ENCODE peak calls at places on chromosomes 6 and 20, in seven cellular contexts. One of them, this sample, is unnamed.

GRCh38 chr20:21509597-21510331 is 4.1 kb downstream of the NKX2-2 start:
- DNase-seq in cardiac muscle cell: peak
- DNase-seq in cortex of kidney: no peak
- DNase-seq in T-helper 9 cell: no peak
- DNase-seq in activated T-helper 1 cell treated with anti-CD3 and anti-CD28 coated beads, Interleukin-2, amount 50 U/mL, for 16 hours: no peak
- DNase-seq in stimulated activated CD4-positive, alpha-beta T cell treated with anti-CD3 and anti-CD28 coated beads, Interleukin-12 subunit alpha, Interleukin-12 subunit beta, amount 100 ng/mL, for 4 hours: no peak
- DNase-seq in Right ventricle myocardium inferior: no peak
- DNase-seq in this sample: no peak

GRCh38 chr6:165486183-165487137 is 176.6 kb downstream of the PDE10A start:
- DNase-seq in cardiac muscle cell: peak
- DNase-seq in stimulated activated CD4-positive, alpha-beta T cell treated with anti-CD3 and anti-CD28 coated beads, Interleukin-12 subunit alpha, Interleukin-12 subunit beta, amount 100 ng/mL, for 4 hours: no peak
- DNase-seq in Right ventricle myocardium inferior: no peak
- DNase-seq in activated T-helper 1 cell treated with anti-CD3 and anti-CD28 coated beads, Interleukin-2, amount 50 U/mL, for 16 hours: no peak
- DNase-seq in cortex of kidney: no peak
- DNase-seq in T-helper 9 cell: no peak
- DNase-seq in this sample: no peak

GRCh38 chr20:44005661-44006060 is 91.0 kb downstream of the TOX2 start:
- DNase-seq in T-helper 9 cell: no peak
- DNase-seq in Right ventricle myocardium inferior: no peak
- DNase-seq in stimulated activated CD4-positive, alpha-beta T cell treated with anti-CD3 and anti-CD28 coated beads, Interleukin-12 subunit alpha, Interleukin-12 subunit beta, amount 100 ng/mL, for 4 hours: no peak
- DNase-seq in cortex of kidney: no peak
- DNase-seq in activated T-helper 1 cell treated with anti-CD3 and anti-CD28 coated beads, Interleukin-2, amount 50 U/mL, for 16 hours: no peak
- DNase-seq in cardiac muscle cell: no peak
- DNase-seq in this sample: no peak

GRCh38 chr20:48635791-48636267 is 192.0 kb downstream of the PREX1 start:
- DNase-seq in cardiac muscle cell: peak
- DNase-seq in cortex of kidney: no peak
- DNase-seq in activated T-helper 1 cell treated with anti-CD3 and anti-CD28 coated beads, Interleukin-2, amount 50 U/mL, for 16 hours: peak
- DNase-seq in Right ventricle myocardium inferior: peak
- DNase-seq in T-helper 9 cell: peak
- DNase-seq in stimulated activated CD4-positive, alpha-beta T cell treated with anti-CD3 and anti-CD28 coated beads, Interleukin-12 subunit alpha, Interleukin-12 subunit beta, amount 100 ng/mL, for 4 hours: peak
- DNase-seq in this sample: no peak

GRCh38 chr20:36579996-36580545 is 6.7 kb downstream of the TGIF2 start:
- DNase-seq in activated T-helper 1 cell treated with anti-CD3 and anti-CD28 coated beads, Interleukin-2, amount 50 U/mL, for 16 hours: no peak
- DNase-seq in T-helper 9 cell: no peak
- DNase-seq in cortex of kidney: no peak
- DNase-seq in Right ventricle myocardium inferior: no peak
- DNase-seq in stimulated activated CD4-positive, alpha-beta T cell treated with anti-CD3 and anti-CD28 coated beads, Interleukin-12 subunit alpha, Interleukin-12 subunit beta, amount 100 ng/mL, for 4 hours: no peak
- DNase-seq in cardiac muscle cell: peak
- DNase-seq in this sample: no peak

GRCh38 chr6:36616888-36617521 is 22.8 kb downstream of the SRSF3 start:
- DNase-seq in stimulated activated CD4-positive, alpha-beta T cell treated with anti-CD3 and anti-CD28 coated beads, Interleukin-12 subunit alpha, Interleukin-12 subunit beta, amount 100 ng/mL, for 4 hours: no peak
- DNase-seq in T-helper 9 cell: no peak
- DNase-seq in cortex of kidney: no peak
- DNase-seq in cardiac muscle cell: no peak
- DNase-seq in activated T-helper 1 cell treated with anti-CD3 and anti-CD28 coated beads, Interleukin-2, amount 50 U/mL, for 16 hours: no peak
- DNase-seq in Right ventricle myocardium inferior: no peak
- DNase-seq in this sample: no peak

GRCh38 chr20:44398303-44398702 is 42.8 kb downstream of the HNF4A start:
- DNase-seq in Right ventricle myocardium inferior: no peak
- DNase-seq in T-helper 9 cell: no peak
- DNase-seq in cortex of kidney: no peak
- DNase-seq in stimulated activated CD4-positive, alpha-beta T cell treated with anti-CD3 and anti-CD28 coated beads, Interleukin-12 subunit alpha, Interleukin-12 subunit beta, amount 100 ng/mL, for 4 hours: no peak
- DNase-seq in cardiac muscle cell: peak
- DNase-seq in activated T-helper 1 cell treated with anti-CD3 and anti-CD28 coated beads, Interleukin-2, amount 50 U/mL, for 16 hours: no peak
- DNase-seq in this sample: no peak

GRCh38 chr6:116387374-116387773 is 16.6 kb downstream of the DSE start:
- DNase-seq in cardiac muscle cell: peak
- DNase-seq in cortex of kidney: no peak
- DNase-seq in T-helper 9 cell: no peak
- DNase-seq in stimulated activated CD4-positive, alpha-beta T cell treated with anti-CD3 and anti-CD28 coated beads, Interleukin-12 subunit alpha, Interleukin-12 subunit beta, amount 100 ng/mL, for 4 hours: no peak
- DNase-seq in activated T-helper 1 cell treated with anti-CD3 and anti-CD28 coated beads, Interleukin-2, amount 50 U/mL, for 16 hours: no peak
- DNase-seq in Right ventricle myocardium inferior: no peak
- DNase-seq in this sample: no peak

GRCh38 chr6:107727096-107727757 is 96.9 kb downstream of the SCML4 start:
- DNase-seq in T-helper 9 cell: no peak
- DNase-seq in cortex of kidney: no peak
- DNase-seq in stimulated activated CD4-positive, alpha-beta T cell treated with anti-CD3 and anti-CD28 coated beads, Interleukin-12 subunit alpha, Interleukin-12 subunit beta, amount 100 ng/mL, for 4 hours: no peak
- DNase-seq in cardiac muscle cell: no peak
- DNase-seq in activated T-helper 1 cell treated with anti-CD3 and anti-CD28 coated beads, Interleukin-2, amount 50 U/mL, for 16 hours: no peak
- DNase-seq in Right ventricle myocardium inferior: no peak
- DNase-seq in this sample: no peak

GRCh38 chr6:35678021-35678654 is 10.6 kb downstream of the FKBP5 start:
- DNase-seq in stimulated activated CD4-positive, alpha-beta T cell treated with anti-CD3 and anti-CD28 coated beads, Interleukin-12 subunit alpha, Interleukin-12 subunit beta, amount 100 ng/mL, for 4 hours: no peak
- DNase-seq in cardiac muscle cell: peak
- DNase-seq in activated T-helper 1 cell treated with anti-CD3 and anti-CD28 coated beads, Interleukin-2, amount 50 U/mL, for 16 hours: no peak
- DNase-seq in T-helper 9 cell: no peak
- DNase-seq in cortex of kidney: no peak
- DNase-seq in Right ventricle myocardium inferior: no peak
- DNase-seq in this sample: no peak

GRCh38 chr6:87182321-87182720 is 27.0 kb downstream of the ZNF292 start:
- DNase-seq in stimulated activated CD4-positive, alpha-beta T cell treated with anti-CD3 and anti-CD28 coated beads, Interleukin-12 subunit alpha, Interleukin-12 subunit beta, amount 100 ng/mL, for 4 hours: no peak
- DNase-seq in cortex of kidney: no peak
- DNase-seq in cardiac muscle cell: no peak
- DNase-seq in Right ventricle myocardium inferior: no peak
- DNase-seq in T-helper 9 cell: no peak
- DNase-seq in activated T-helper 1 cell treated with anti-CD3 and anti-CD28 coated beads, Interleukin-2, amount 50 U/mL, for 16 hours: no peak
- DNase-seq in this sample: no peak

GRCh38 chr6:143843689-143844405 is 709 bp downstream of the LTV1 start:
- DNase-seq in activated T-helper 1 cell treated with anti-CD3 and anti-CD28 coated beads, Interleukin-2, amount 50 U/mL, for 16 hours: no peak
- DNase-seq in Right ventricle myocardium inferior: no peak
- DNase-seq in T-helper 9 cell: no peak
- DNase-seq in stimulated activated CD4-positive, alpha-beta T cell treated with anti-CD3 and anti-CD28 coated beads, Interleukin-12 subunit alpha, Interleukin-12 subunit beta, amount 100 ng/mL, for 4 hours: no peak
- DNase-seq in cardiac muscle cell: peak
- DNase-seq in cortex of kidney: no peak
- DNase-seq in this sample: no peak

GRCh38 chr6:45663181-45664180 is 285.7 kb upstream of the SUPT3H start:
- DNase-seq in cardiac muscle cell: peak
- DNase-seq in activated T-helper 1 cell treated with anti-CD3 and anti-CD28 coated beads, Interleukin-2, amount 50 U/mL, for 16 hours: peak
- DNase-seq in Right ventricle myocardium inferior: no peak
- DNase-seq in cortex of kidney: no peak
- DNase-seq in T-helper 9 cell: peak
- DNase-seq in stimulated activated CD4-positive, alpha-beta T cell treated with anti-CD3 and anti-CD28 coated beads, Interleukin-12 subunit alpha, Interleukin-12 subunit beta, amount 100 ng/mL, for 4 hours: peak
- DNase-seq in this sample: no peak

GRCh38 chr20:4141616-4142240 is 126.4 kb upstream of the RNF24 start:
- DNase-seq in cortex of kidney: no peak
- DNase-seq in T-helper 9 cell: no peak
- DNase-seq in activated T-helper 1 cell treated with anti-CD3 and anti-CD28 coated beads, Interleukin-2, amount 50 U/mL, for 16 hours: no peak
- DNase-seq in Right ventricle myocardium inferior: no peak
- DNase-seq in stimulated activated CD4-positive, alpha-beta T cell treated with anti-CD3 and anti-CD28 coated beads, Interleukin-12 subunit alpha, Interleukin-12 subunit beta, amount 100 ng/mL, for 4 hours: no peak
- DNase-seq in cardiac muscle cell: no peak
- DNase-seq in this sample: no peak

GRCh38 chr6:97870273-97870672 is 587.3 kb upstream of the MMS22L start:
- DNase-seq in Right ventricle myocardium inferior: no peak
- DNase-seq in cortex of kidney: no peak
- DNase-seq in stimulated activated CD4-positive, alpha-beta T cell treated with anti-CD3 and anti-CD28 coated beads, Interleukin-12 subunit alpha, Interleukin-12 subunit beta, amount 100 ng/mL, for 4 hours: no peak
- DNase-seq in cardiac muscle cell: no peak
- DNase-seq in T-helper 9 cell: no peak
- DNase-seq in activated T-helper 1 cell treated with anti-CD3 and anti-CD28 coated beads, Interleukin-2, amount 50 U/mL, for 16 hours: no peak
- DNase-seq in this sample: no peak

GRCh38 chr20:47506850-47507249 is 5.2 kb downstream of the NCOA3 start:
- DNase-seq in activated T-helper 1 cell treated with anti-CD3 and anti-CD28 coated beads, Interleukin-2, amount 50 U/mL, for 16 hours: no peak
- DNase-seq in stimulated activated CD4-positive, alpha-beta T cell treated with anti-CD3 and anti-CD28 coated beads, Interleukin-12 subunit alpha, Interleukin-12 subunit beta, amount 100 ng/mL, for 4 hours: no peak
- DNase-seq in cardiac muscle cell: no peak
- DNase-seq in T-helper 9 cell: no peak
- DNase-seq in cortex of kidney: no peak
- DNase-seq in Right ventricle myocardium inferior: no peak
- DNase-seq in this sample: no peak

GRCh38 chr20:31698803-31699718 is 23.6 kb downstream of the BCL2L1 start:
- DNase-seq in cardiac muscle cell: peak
- DNase-seq in cortex of kidney: no peak
- DNase-seq in activated T-helper 1 cell treated with anti-CD3 and anti-CD28 coated beads, Interleukin-2, amount 50 U/mL, for 16 hours: no peak
- DNase-seq in Right ventricle myocardium inferior: no peak
- DNase-seq in T-helper 9 cell: no peak
- DNase-seq in stimulated activated CD4-positive, alpha-beta T cell treated with anti-CD3 and anti-CD28 coated beads, Interleukin-12 subunit alpha, Interleukin-12 subunit beta, amount 100 ng/mL, for 4 hours: no peak
- DNase-seq in this sample: no peak

GRCh38 chr6:30411515-30412207 is 66.7 kb downstream of the RPP21 start:
- DNase-seq in stimulated activated CD4-positive, alpha-beta T cell treated with anti-CD3 and anti-CD28 coated beads, Interleukin-12 subunit alpha, Interleukin-12 subunit beta, amount 100 ng/mL, for 4 hours: peak
- DNase-seq in cortex of kidney: no peak
- DNase-seq in activated T-helper 1 cell treated with anti-CD3 and anti-CD28 coated beads, Interleukin-2, amount 50 U/mL, for 16 hours: peak
- DNase-seq in Right ventricle myocardium inferior: no peak
- DNase-seq in T-helper 9 cell: peak
- DNase-seq in cardiac muscle cell: peak
- DNase-seq in this sample: peak

GRCh38 chr20:13336308-13337089 is 115.4 kb downstream of the ISM1 start:
- DNase-seq in activated T-helper 1 cell treated with anti-CD3 and anti-CD28 coated beads, Interleukin-2, amount 50 U/mL, for 16 hours: no peak
- DNase-seq in cortex of kidney: no peak
- DNase-seq in cardiac muscle cell: no peak
- DNase-seq in Right ventricle myocardium inferior: no peak
- DNase-seq in stimulated activated CD4-positive, alpha-beta T cell treated with anti-CD3 and anti-CD28 coated beads, Interleukin-12 subunit alpha, Interleukin-12 subunit beta, amount 100 ng/mL, for 4 hours: no peak
- DNase-seq in T-helper 9 cell: no peak
- DNase-seq in this sample: no peak

GRCh38 chr6:37137201-37137880 is 32.6 kb upstream of the PIM1 start:
- DNase-seq in Right ventricle myocardium inferior: no peak
- DNase-seq in activated T-helper 1 cell treated with anti-CD3 and anti-CD28 coated beads, Interleukin-2, amount 50 U/mL, for 16 hours: peak
- DNase-seq in T-helper 9 cell: no peak
- DNase-seq in cortex of kidney: no peak
- DNase-seq in cardiac muscle cell: peak
- DNase-seq in stimulated activated CD4-positive, alpha-beta T cell treated with anti-CD3 and anti-CD28 coated beads, Interleukin-12 subunit alpha, Interleukin-12 subunit beta, amount 100 ng/mL, for 4 hours: no peak
- DNase-seq in this sample: no peak

GRCh38 chr20:38304845-38305447 is 990 bp downstream of the BPI start:
- DNase-seq in T-helper 9 cell: no peak
- DNase-seq in activated T-helper 1 cell treated with anti-CD3 and anti-CD28 coated beads, Interleukin-2, amount 50 U/mL, for 16 hours: no peak
- DNase-seq in Right ventricle myocardium inferior: peak
- DNase-seq in cortex of kidney: no peak
- DNase-seq in cardiac muscle cell: peak
- DNase-seq in stimulated activated CD4-positive, alpha-beta T cell treated with anti-CD3 and anti-CD28 coated beads, Interleukin-12 subunit alpha, Interleukin-12 subunit beta, amount 100 ng/mL, for 4 hours: no peak
- DNase-seq in this sample: no peak

GRCh38 chr20:35020108-35021031 is 64.7 kb downstream of the MYH7B start:
- DNase-seq in cardiac muscle cell: peak
- DNase-seq in activated T-helper 1 cell treated with anti-CD3 and anti-CD28 coated beads, Interleukin-2, amount 50 U/mL, for 16 hours: no peak
- DNase-seq in cortex of kidney: no peak
- DNase-seq in T-helper 9 cell: no peak
- DNase-seq in stimulated activated CD4-positive, alpha-beta T cell treated with anti-CD3 and anti-CD28 coated beads, Interleukin-12 subunit alpha, Interleukin-12 subunit beta, amount 100 ng/mL, for 4 hours: no peak
- DNase-seq in Right ventricle myocardium inferior: no peak
- DNase-seq in this sample: no peak

GRCh38 chr20:62358728-62359490 is 8.2 kb downstream of the LAMA5 start:
- DNase-seq in cardiac muscle cell: no peak
- DNase-seq in stimulated activated CD4-positive, alpha-beta T cell treated with anti-CD3 and anti-CD28 coated beads, Interleukin-12 subunit alpha, Interleukin-12 subunit beta, amount 100 ng/mL, for 4 hours: no peak
- DNase-seq in T-helper 9 cell: no peak
- DNase-seq in activated T-helper 1 cell treated with anti-CD3 and anti-CD28 coated beads, Interleukin-2, amount 50 U/mL, for 16 hours: no peak
- DNase-seq in cortex of kidney: no peak
- DNase-seq in Right ventricle myocardium inferior: peak
- DNase-seq in this sample: no peak

GRCh38 chr6:53282741-53283140 is 66.0 kb downstream of the ELOVL5 start:
- DNase-seq in cardiac muscle cell: no peak
- DNase-seq in Right ventricle myocardium inferior: no peak
- DNase-seq in T-helper 9 cell: no peak
- DNase-seq in stimulated activated CD4-positive, alpha-beta T cell treated with anti-CD3 and anti-CD28 coated beads, Interleukin-12 subunit alpha, Interleukin-12 subunit beta, amount 100 ng/mL, for 4 hours: no peak
- DNase-seq in activated T-helper 1 cell treated with anti-CD3 and anti-CD28 coated beads, Interleukin-2, amount 50 U/mL, for 16 hours: no peak
- DNase-seq in cortex of kidney: no peak
- DNase-seq in this sample: no peak

GRCh38 chr6:131954775-131955107 is 3.6 kb upstream of the CCN2 start:
- DNase-seq in cortex of kidney: no peak
- DNase-seq in T-helper 9 cell: no peak
- DNase-seq in cardiac muscle cell: peak
- DNase-seq in stimulated activated CD4-positive, alpha-beta T cell treated with anti-CD3 and anti-CD28 coated beads, Interleukin-12 subunit alpha, Interleukin-12 subunit beta, amount 100 ng/mL, for 4 hours: no peak
- DNase-seq in activated T-helper 1 cell treated with anti-CD3 and anti-CD28 coated beads, Interleukin-2, amount 50 U/mL, for 16 hours: no peak
- DNase-seq in Right ventricle myocardium inferior: no peak
- DNase-seq in this sample: no peak

GRCh38 chr20:39865446-39865845 is 823.6 kb downstream of the MAFB start:
- DNase-seq in activated T-helper 1 cell treated with anti-CD3 and anti-CD28 coated beads, Interleukin-2, amount 50 U/mL, for 16 hours: no peak
- DNase-seq in cortex of kidney: no peak
- DNase-seq in T-helper 9 cell: no peak
- DNase-seq in cardiac muscle cell: no peak
- DNase-seq in Right ventricle myocardium inferior: no peak
- DNase-seq in stimulated activated CD4-positive, alpha-beta T cell treated with anti-CD3 and anti-CD28 coated beads, Interleukin-12 subunit alpha, Interleukin-12 subunit beta, amount 100 ng/mL, for 4 hours: no peak
- DNase-seq in this sample: no peak

GRCh38 chr20:32522775-32523612 is 62.1 kb downstream of the NOL4L start:
- DNase-seq in Right ventricle myocardium inferior: no peak
- DNase-seq in stimulated activated CD4-positive, alpha-beta T cell treated with anti-CD3 and anti-CD28 coated beads, Interleukin-12 subunit alpha, Interleukin-12 subunit beta, amount 100 ng/mL, for 4 hours: no peak
- DNase-seq in cortex of kidney: no peak
- DNase-seq in T-helper 9 cell: no peak
- DNase-seq in cardiac muscle cell: no peak
- DNase-seq in activated T-helper 1 cell treated with anti-CD3 and anti-CD28 coated beads, Interleukin-2, amount 50 U/mL, for 16 hours: no peak
- DNase-seq in this sample: no peak

GRCh38 chr6:168165373-168165772 is 86.4 kb upstream of the FRMD1 start:
- DNase-seq in T-helper 9 cell: no peak
- DNase-seq in cardiac muscle cell: no peak
- DNase-seq in activated T-helper 1 cell treated with anti-CD3 and anti-CD28 coated beads, Interleukin-2, amount 50 U/mL, for 16 hours: no peak
- DNase-seq in cortex of kidney: no peak
- DNase-seq in stimulated activated CD4-positive, alpha-beta T cell treated with anti-CD3 and anti-CD28 coated beads, Interleukin-12 subunit alpha, Interleukin-12 subunit beta, amount 100 ng/mL, for 4 hours: no peak
- DNase-seq in Right ventricle myocardium inferior: no peak
- DNase-seq in this sample: peak

GRCh38 chr20:48597521-48598302 is 230.1 kb downstream of the PREX1 start:
- DNase-seq in cortex of kidney: no peak
- DNase-seq in cardiac muscle cell: no peak
- DNase-seq in T-helper 9 cell: no peak
- DNase-seq in activated T-helper 1 cell treated with anti-CD3 and anti-CD28 coated beads, Interleukin-2, amount 50 U/mL, for 16 hours: no peak
- DNase-seq in stimulated activated CD4-positive, alpha-beta T cell treated with anti-CD3 and anti-CD28 coated beads, Interleukin-12 subunit alpha, Interleukin-12 subunit beta, amount 100 ng/mL, for 4 hours: no peak
- DNase-seq in Right ventricle myocardium inferior: no peak
- DNase-seq in this sample: no peak

GRCh38 chr6:151900256-151900655 is 92.8 kb downstream of the ESR1 start:
- DNase-seq in Right ventricle myocardium inferior: no peak
- DNase-seq in T-helper 9 cell: no peak
- DNase-seq in stimulated activated CD4-positive, alpha-beta T cell treated with anti-CD3 and anti-CD28 coated beads, Interleukin-12 subunit alpha, Interleukin-12 subunit beta, amount 100 ng/mL, for 4 hours: no peak
- DNase-seq in cortex of kidney: no peak
- DNase-seq in cardiac muscle cell: no peak
- DNase-seq in activated T-helper 1 cell treated with anti-CD3 and anti-CD28 coated beads, Interleukin-2, amount 50 U/mL, for 16 hours: no peak
- DNase-seq in this sample: no peak

GRCh38 chr6:144343736-144344428 is 58.7 kb downstream of the UTRN start:
- DNase-seq in cardiac muscle cell: no peak
- DNase-seq in cortex of kidney: no peak
- DNase-seq in activated T-helper 1 cell treated with anti-CD3 and anti-CD28 coated beads, Interleukin-2, amount 50 U/mL, for 16 hours: no peak
- DNase-seq in Right ventricle myocardium inferior: no peak
- DNase-seq in stimulated activated CD4-positive, alpha-beta T cell treated with anti-CD3 and anti-CD28 coated beads, Interleukin-12 subunit alpha, Interleukin-12 subunit beta, amount 100 ng/mL, for 4 hours: no peak
- DNase-seq in T-helper 9 cell: no peak
- DNase-seq in this sample: no peak

GRCh38 chr20:41613321-41613720 is 4.9 kb downstream of the CHD6 start:
- DNase-seq in T-helper 9 cell: no peak
- DNase-seq in stimulated activated CD4-positive, alpha-beta T cell treated with anti-CD3 and anti-CD28 coated beads, Interleukin-12 subunit alpha, Interleukin-12 subunit beta, amount 100 ng/mL, for 4 hours: no peak
- DNase-seq in cortex of kidney: no peak
- DNase-seq in Right ventricle myocardium inferior: no peak
- DNase-seq in cardiac muscle cell: no peak
- DNase-seq in activated T-helper 1 cell treated with anti-CD3 and anti-CD28 coated beads, Interleukin-2, amount 50 U/mL, for 16 hours: no peak
- DNase-seq in this sample: no peak

GRCh38 chr20:58639182-58640146 is 11.6 kb upstream of the STX16 start:
- DNase-seq in Right ventricle myocardium inferior: no peak
- DNase-seq in cardiac muscle cell: no peak
- DNase-seq in cortex of kidney: no peak
- DNase-seq in T-helper 9 cell: no peak
- DNase-seq in activated T-helper 1 cell treated with anti-CD3 and anti-CD28 coated beads, Interleukin-2, amount 50 U/mL, for 16 hours: no peak
- DNase-seq in stimulated activated CD4-positive, alpha-beta T cell treated with anti-CD3 and anti-CD28 coated beads, Interleukin-12 subunit alpha, Interleukin-12 subunit beta, amount 100 ng/mL, for 4 hours: no peak
- DNase-seq in this sample: no peak

GRCh38 chr20:10929023-10929422 is 255.2 kb upstream of the JAG1 start:
- DNase-seq in stimulated activated CD4-positive, alpha-beta T cell treated with anti-CD3 and anti-CD28 coated beads, Interleukin-12 subunit alpha, Interleukin-12 subunit beta, amount 100 ng/mL, for 4 hours: no peak
- DNase-seq in cortex of kidney: no peak
- DNase-seq in cardiac muscle cell: peak
- DNase-seq in Right ventricle myocardium inferior: no peak
- DNase-seq in T-helper 9 cell: no peak
- DNase-seq in activated T-helper 1 cell treated with anti-CD3 and anti-CD28 coated beads, Interleukin-2, amount 50 U/mL, for 16 hours: no peak
- DNase-seq in this sample: no peak

GRCh38 chr6:26543953-26544352 is 5.8 kb downstream of the HMGN4 start:
- DNase-seq in cardiac muscle cell: peak
- DNase-seq in activated T-helper 1 cell treated with anti-CD3 and anti-CD28 coated beads, Interleukin-2, amount 50 U/mL, for 16 hours: no peak
- DNase-seq in cortex of kidney: no peak
- DNase-seq in Right ventricle myocardium inferior: no peak
- DNase-seq in T-helper 9 cell: no peak
- DNase-seq in stimulated activated CD4-positive, alpha-beta T cell treated with anti-CD3 and anti-CD28 coated beads, Interleukin-12 subunit alpha, Interleukin-12 subunit beta, amount 100 ng/mL, for 4 hours: no peak
- DNase-seq in this sample: no peak